ENCODE peak calls at places on chromosomes 6 and 20, in nine cellular contexts. H is mucosa of descending colon; U is stimulated activated CD8-positive, alpha-beta memory T cell treated with anti-CD3 and anti-CD28 coated beads, Interleukin-15, amount 100 ng/mL, for 1 hour; R is WTC11; L is neural progenitor cell; E is AG04450; D is C1 segment of cervical spinal cord; Q is lower lobe of right lung; J is Calu3. O is an unnamed sample.

GRCh38 chr6:14518515-14519217 is 401.1 kb downstream of the CD83 start:
- DNase-seq in L (no peak), H (no peak), Q (no peak), R (no peak), E (no peak), U (no peak), J (no peak), D (no peak), O (no peak)

GRCh38 chr6:80742481-80742880 is 636.0 kb downstream of the BCKDHB start:
- DNase-seq in H (peak), E (no peak), R (no peak), L (peak), Q (no peak), J (peak), U (no peak), D (no peak), O (peak)

GRCh38 chr6:73969982-73970960 is 274.3 kb downstream of the CD109 start:
- DNase-seq in U (no peak), E (peak), Q (no peak), L (peak), H (peak), D (no peak), J (peak), R (no peak), O (peak)

GRCh38 chr20:51305316-51306052 is 237.0 kb downstream of the NFATC2 start:
- DNase-seq in L (no peak), R (peak), J (no peak), D (no peak), U (no peak), E (no peak), Q (no peak), H (no peak), O (peak)

GRCh38 chr6:79045966-79046365 is 32.1 kb downstream of the PHIP start:
- DNase-seq in U (no peak), J (no peak), E (no peak), H (no peak), L (no peak), Q (no peak), R (no peak), D (no peak), O (no peak)

GRCh38 chr6:161557333-161558107 is 283.7 kb upstream of the AGPAT4 start:
- DNase-seq in Q (no peak), R (no peak), J (peak), D (no peak), U (no peak), H (no peak), L (peak), E (no peak), O (peak)

GRCh38 chr6:138464085-138464484 is 35.2 kb downstream of the NHSL1 start:
- DNase-seq in L (no peak), Q (no peak), J (no peak), U (no peak), H (no peak), E (no peak), D (no peak), R (no peak), O (no peak)

GRCh38 chr6:69796627-69797390 is at the start of gene LMBRD1:
- DNase-seq in H (peak), Q (peak), J (peak), E (peak), U (peak), D (peak), R (peak), L (peak), O (peak)

GRCh38 chr6:136921936-136922679 is at the start of gene SLC35D3:
- DNase-seq in H (peak), L (peak), R (peak), Q (peak), U (no peak), J (peak), D (no peak), E (no peak), O (peak)

GRCh38 chr6:144469144-144469575 is 184.0 kb downstream of the UTRN start:
- DNase-seq in D (no peak), L (no peak), H (no peak), Q (no peak), U (no peak), E (no peak), R (no peak), J (no peak), O (no peak)

O was measured in GM23338.